ENCODE peak calls at places on chromosomes 1 and 21, in nine cellular contexts. V is brain microvascular endothelial cell, A is heart left ventricle, F is trophoblast cell, J is dermis microvascular lymphatic vessel endothelial cell, W is T-cell, S is GM13977, C is ureter, E is NCI-H146. K is an unnamed sample.
A peak's percentile ranks its signal among the peaks of the same experiment; 100 is the strongest.

GRCh38 chr1:68175621-68176398 is 56.5 kb downstream of the WLS start:
- DNase-seq in V (no peak), A (no peak), F (peak; percentile 17), J (peak; percentile 97), W (no peak), S (no peak), C (peak; percentile 53), E (peak; percentile 93), K (no peak)

GRCh38 chr1:198238121-198238520 is 81.3 kb downstream of the NEK7 start:
- DNase-seq in V (no peak), A (no peak), F (no peak), J (no peak), W (no peak), S (no peak), C (no peak), E (no peak), K (no peak)

GRCh38 chr1:22850681-22851080 is 122.0 kb downstream of the LACTBL1 start:
- DNase-seq in V (no peak), A (peak; percentile 40), F (no peak), J (peak; percentile 81), W (no peak), S (no peak), C (no peak), E (peak; percentile 14), K (peak; percentile 65)

GRCh38 chr21:17738171-17738953 is 80.8 kb downstream of the C21orf91 start:
- DNase-seq in V (no peak), A (no peak), F (no peak), J (peak; percentile 55), W (no peak), S (no peak), C (no peak), E (no peak), K (no peak)

GRCh38 chr1:145997156-145998023 is 1.0 kb upstream of the TXNIP start:
- DNase-seq in V (no peak), A (peak; percentile 48), F (no peak), J (peak; percentile 29), W (peak; percentile 69), S (peak; percentile 53), C (no peak), E (peak; percentile 35), K (no peak)

GRCh38 chr1:191912517-191912916 is 245.7 kb upstream of the RGS18 start:
- DNase-seq in V (no peak), A (no peak), F (no peak), J (no peak), W (no peak), S (no peak), C (no peak), E (no peak), K (no peak)

GRCh38 chr1:25895365-25895990 is 10.7 kb downstream of the STMN1 start:
- DNase-seq in V (peak; percentile 90), A (peak; percentile 91), F (peak; percentile 90), J (peak; percentile 92), W (peak; percentile 92), S (peak; percentile 92), C (peak; percentile 93), E (peak; percentile 76), K (peak; percentile 90)

GRCh38 chr1:156813298-156813697 is 3.4 kb downstream of the SH2D2A start:
- DNase-seq in V (no peak), A (no peak), F (no peak), J (no peak), W (no peak), S (no peak), C (no peak), E (no peak), K (no peak)

GRCh38 chr1:152190589-152190988 is 31.6 kb upstream of the RPTN start:
- DNase-seq in V (no peak), A (no peak), F (no peak), J (no peak), W (no peak), S (no peak), C (no peak), E (no peak), K (no peak)

GRCh38 chr1:1771096-1771495 is 7.2 kb downstream of the NADK start:
- DNase-seq in V (no peak), A (no peak), F (no peak), J (no peak), W (no peak), S (no peak), C (no peak), E (no peak), K (no peak)

GRCh38 chr1:1324084-1324523 is 356 bp downstream of the INTS11 start:
- DNase-seq in V (no peak), A (no peak), F (no peak), J (no peak), W (no peak), S (no peak), C (no peak), E (no peak), K (no peak)

GRCh38 chr1:64906447-64906846 is 59.9 kb downstream of the JAK1 start:
- DNase-seq in V (no peak), A (no peak), F (no peak), J (peak; percentile 64), W (no peak), S (no peak), C (no peak), E (no peak), K (no peak)

GRCh38 chr1:169546087-169546995 is 39.9 kb downstream of the F5 start:
- DNase-seq in V (peak; percentile 82), A (peak; percentile 53), F (peak; percentile 43), J (peak; percentile 78), W (peak; percentile 38), S (peak; percentile 11), C (peak; percentile 70), E (peak; percentile 78), K (peak; percentile 21)

GRCh38 chr1:20491178-20491577 is 5.2 kb upstream of the CAMK2N1 start:
- DNase-seq in V (no peak), A (no peak), F (no peak), J (no peak), W (no peak), S (no peak), C (no peak), E (no peak), K (no peak)

GRCh38 chr1:90728656-90729257 is 11.7 kb upstream of the BARHL2 start:
- DNase-seq in V (no peak), A (no peak), F (no peak), J (no peak), W (no peak), S (peak; percentile 17), C (no peak), E (no peak), K (no peak)